ENCODE peak calls at places on chromosomes 2 and 18, in seven cellular contexts. E, R, V, H, C, A and P are unnamed samples.

GRCh38 chr2:218021536-218022071 is 18.8 kb upstream of the TNS1 start:
- DNase-seq in C (no peak), A (no peak), R (no peak), E (no peak), V (no peak), H (peak), P (no peak)

GRCh38 chr2:130376433-130377293 is 20.8 kb downstream of the PTPN18 start:
- DNase-seq in R (no peak), H (no peak), A (no peak), C (peak), E (no peak), V (no peak), P (no peak)

GRCh38 chr2:26758790-26759321 is 5.2 kb upstream of the SLC35F6 start:
- DNase-seq in H (no peak), E (no peak), R (no peak), A (no peak), V (no peak), C (no peak), P (no peak)

GRCh38 chr2:176395273-176395854 is 126.1 kb downstream of the MTX2 start:
- DNase-seq in R (no peak), A (no peak), E (no peak), H (no peak), V (no peak), C (no peak), P (no peak)

GRCh38 chr2:174004900-174005605 is 39.9 kb upstream of the SP3 start:
- DNase-seq in H (peak), V (no peak), E (no peak), R (no peak), A (no peak), C (no peak), P (peak)

GRCh38 chr2:189629553-189630453 is 31.5 kb upstream of the ASNSD1 start:
- DNase-seq in R (no peak), A (no peak), H (no peak), V (no peak), C (no peak), E (no peak), P (no peak)

GRCh38 chr2:85908506-85908905 is 19.7 kb upstream of the ST3GAL5 start:
- DNase-seq in E (no peak), C (peak), V (no peak), A (no peak), R (no peak), H (no peak), P (no peak)

GRCh38 chr2:111972955-111973565 is 74.7 kb downstream of the MERTK start:
- DNase-seq in V (peak), C (no peak), A (no peak), E (no peak), H (no peak), R (no peak), P (no peak)

GRCh38 chr18:36365836-36366775 is 68.6 kb downstream of the FHOD3 start:
- DNase-seq in H (no peak), A (no peak), E (no peak), V (no peak), R (no peak), C (no peak), P (no peak)

GRCh38 chr2:171836151-171836910 is 57.7 kb downstream of the SLC25A12 start:
- DNase-seq in R (no peak), A (no peak), V (no peak), H (no peak), E (no peak), C (no peak), P (no peak)

GRCh38 chr18:51255694-51256093 is 58.2 kb upstream of the MEX3C start:
- DNase-seq in R (no peak), C (no peak), H (no peak), E (no peak), V (no peak), A (no peak), P (no peak)

GRCh38 chr18:46212398-46212797 is 108.2 kb downstream of the HAUS1 start:
- DNase-seq in C (no peak), R (no peak), H (no peak), V (no peak), E (no peak), A (no peak), P (no peak)

GRCh38 chr18:8948471-8949149 is 153.9 kb upstream of the NDUFV2 start:
- DNase-seq in H (no peak), R (no peak), C (no peak), E (no peak), A (peak), V (no peak), P (peak)

GRCh38 chr2:224687156-224687555 is 29.0 kb downstream of the CCDC195 start:
- DNase-seq in V (no peak), H (no peak), C (no peak), E (no peak), R (no peak), A (no peak), P (no peak)

GRCh38 chr2:28089486-28089885 is 199.0 kb downstream of the BABAM2 start:
- DNase-seq in H (no peak), V (no peak), C (no peak), R (no peak), E (no peak), A (no peak), P (no peak)

GRCh38 chr2:130769343-130769907 is 14.1 kb downstream of the AMER3 start:
- DNase-seq in R (no peak), C (no peak), V (no peak), H (no peak), A (no peak), E (no peak), P (no peak)

GRCh38 chr18:79901665-79902064 is 49.8 kb downstream of the SLC66A2 start:
- DNase-seq in R (peak), H (no peak), V (peak), E (no peak), A (no peak), C (no peak), P (no peak)

GRCh38 chr2:120989911-120990441 is 254.3 kb downstream of the GLI2 start:
- DNase-seq in H (no peak), C (no peak), A (no peak), E (no peak), R (no peak), V (no peak), P (no peak)

GRCh38 chr2:135899567-135899966 is 23.3 kb upstream of the MCM6 start:
- DNase-seq in C (peak), A (no peak), E (no peak), V (no peak), H (no peak), R (no peak), P (no peak)

GRCh38 chr2:173750831-173751230 is 214.3 kb downstream of the SP3 start:
- DNase-seq in V (no peak), A (no peak), E (no peak), R (no peak), C (no peak), H (no peak), P (no peak)

GRCh38 chr2:10924441-10924840 is 12.7 kb downstream of the KCNF1 start:
- DNase-seq in C (no peak), V (no peak), E (no peak), R (no peak), H (no peak), A (no peak), P (no peak)

GRCh38 chr2:226114436-226114835 is 685.2 kb downstream of the IRS1 start:
- DNase-seq in H (peak), E (no peak), C (peak), R (no peak), V (no peak), A (peak), P (no peak)

GRCh38 chr2:162114291-162114690 is 37.8 kb downstream of the GCG start:
- DNase-seq in E (no peak), V (no peak), R (no peak), C (no peak), H (no peak), A (no peak), P (no peak)

GRCh38 chr18:21933931-21934765 is 193.6 kb downstream of the MIB1 start:
- DNase-seq in E (no peak), A (no peak), C (no peak), R (no peak), H (no peak), V (no peak), P (no peak)

GRCh38 chr18:14914771-14915170 is 166.8 kb downstream of the ANKRD30B start:
- DNase-seq in C (no peak), A (no peak), H (no peak), R (no peak), V (no peak), E (no peak), P (no peak)

GRCh38 chr2:112480540-112481049 is 1.4 kb upstream of the TTL start:
- DNase-seq in A (peak), C (peak), V (peak), R (peak), H (no peak), E (no peak), P (no peak)

GRCh38 chr2:118148809-118149208 is 60.5 kb downstream of the INSIG2 start:
- DNase-seq in A (no peak), R (no peak), H (no peak), E (no peak), V (no peak), C (no peak), P (no peak)

GRCh38 chr2:23900133-23900926 is 26.6 kb downstream of the ATAD2B start:
- DNase-seq in R (no peak), A (peak), V (peak), C (no peak), H (no peak), E (no peak), P (peak)

GRCh38 chr18:58338961-58339722 is 289.7 kb downstream of the ALPK2 start:
- DNase-seq in C (no peak), R (peak), E (peak), H (no peak), A (no peak), V (no peak), P (no peak)

GRCh38 chr2:202043473-202043872 is 9.8 kb downstream of the FZD7 start:
- DNase-seq in E (no peak), V (no peak), H (no peak), A (no peak), C (no peak), R (no peak), P (no peak)

GRCh38 chr18:63031439-63031838 is 288.1 kb downstream of the BCL2 start:
- DNase-seq in C (no peak), V (no peak), R (no peak), A (no peak), E (no peak), H (no peak), P (no peak)

GRCh38 chr2:127594116-127594591 is 51.8 kb upstream of the GPR17 start:
- DNase-seq in C (no peak), V (peak), A (no peak), E (no peak), R (no peak), H (no peak), P (no peak)

GRCh38 chr2:238573916-238574315 is 147.2 kb downstream of the ASB1 start:
- DNase-seq in V (no peak), H (no peak), C (no peak), A (no peak), E (no peak), R (peak), P (no peak)

GRCh38 chr18:49617329-49617695 is 55.5 kb downstream of the LIPG start:
- DNase-seq in A (no peak), C (no peak), H (no peak), R (no peak), V (no peak), E (no peak), P (no peak)

GRCh38 chr2:96147593-96148201 is 2.5 kb upstream of the DUSP2 start:
- DNase-seq in V (peak), H (no peak), A (no peak), C (no peak), E (no peak), R (no peak), P (no peak)

GRCh38 chr2:112024246-112024645 is 30.8 kb upstream of the TMEM87B start:
- DNase-seq in A (no peak), H (no peak), V (no peak), C (no peak), R (no peak), E (no peak), P (no peak)

GRCh38 chr2:44532031-44532430 is 170.3 kb downstream of the CAMKMT start:
- DNase-seq in H (no peak), C (no peak), V (no peak), R (no peak), A (no peak), E (no peak), P (no peak)

GRCh38 chr2:43190305-43191052 is 35.9 kb downstream of the ZFP36L2 start:
- DNase-seq in H (no peak), A (no peak), R (no peak), C (no peak), V (peak), E (no peak), P (no peak)

DNA sequence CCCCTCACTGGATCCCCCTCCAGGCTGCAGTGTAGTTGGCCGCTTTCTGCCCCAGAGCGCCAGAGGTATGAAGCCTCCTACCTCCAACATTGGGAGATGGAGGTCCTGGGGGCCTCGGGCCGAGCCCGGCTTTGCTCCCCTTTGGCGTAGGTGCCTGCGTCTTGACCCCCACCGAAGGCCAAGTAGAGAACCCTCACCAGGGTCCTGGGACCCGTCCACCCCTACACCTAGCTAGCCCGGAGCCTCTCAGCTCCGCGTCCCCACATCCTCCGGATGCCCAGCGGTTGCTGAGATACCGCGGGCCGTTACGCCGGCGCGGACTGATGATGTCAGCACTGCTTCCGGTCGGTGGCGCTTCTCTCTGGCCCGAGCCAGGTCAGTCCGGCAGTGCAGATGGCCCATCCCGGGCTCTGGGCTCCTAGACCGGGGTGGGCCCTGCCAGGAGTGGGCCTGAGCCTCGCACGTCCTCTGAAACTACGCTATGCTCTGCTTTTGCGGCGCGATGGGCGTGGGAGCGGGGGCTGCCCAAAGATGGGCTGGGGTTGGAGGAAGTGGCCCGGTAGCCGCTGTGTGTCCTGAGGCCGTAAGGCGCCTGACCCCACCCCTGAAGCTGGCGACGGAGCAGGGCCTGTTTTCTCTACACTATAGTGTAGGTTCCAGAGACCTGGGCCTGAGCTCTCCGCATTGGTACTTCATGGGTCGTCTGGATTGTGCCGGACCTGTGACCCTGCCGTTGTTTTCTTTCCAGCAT is at the start of the genes GLB1L and STK16:
- DNase-seq in R (peak), C (peak), A (peak), V (peak), H (peak), E (peak), P (peak)
- TF ChIP-seq POLR2A in R (peak), C (no peak), A (peak), V (peak), H (no peak), E (peak), P (peak)

DNA sequence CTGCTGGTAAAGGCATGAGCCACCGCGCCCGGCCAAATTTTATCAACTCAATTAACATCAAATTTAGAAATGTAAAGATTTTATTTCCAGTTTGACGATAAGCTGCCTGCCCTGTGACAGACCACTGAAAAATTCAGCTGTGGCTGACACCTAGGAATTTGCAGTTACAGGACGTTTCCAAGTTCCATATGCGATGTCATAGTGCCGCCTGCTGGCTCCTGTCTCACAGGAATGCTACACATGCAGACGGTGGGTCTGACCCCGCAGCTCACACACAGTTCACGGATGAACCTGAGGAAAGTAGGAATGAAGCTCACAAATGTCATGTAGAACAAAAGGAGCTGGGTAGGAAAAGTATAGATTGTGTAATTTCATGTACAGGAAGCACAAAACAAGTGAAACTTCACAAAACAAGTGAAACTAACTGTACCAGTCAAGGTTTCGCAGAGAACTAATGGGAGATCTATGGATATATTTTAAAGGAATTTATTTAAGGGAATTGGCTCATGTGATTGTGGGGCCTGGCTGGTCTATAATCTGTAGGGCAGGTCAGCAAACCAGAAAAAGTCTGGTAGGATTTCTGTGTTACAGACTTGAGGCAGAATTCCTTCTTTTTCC is 13.2 kb upstream of the SEH1L start:
- DNase-seq in V (peak), A (peak), C (peak), R (peak), H (peak), E (peak), P (peak)
- TF ChIP-seq POLR2A in V (no peak), A (no peak), C (no peak), R (no peak), H (no peak), E (no peak), P (no peak)

GRCh38 chr18:812673-813404 is 797 bp upstream of the YES1 start:
- DNase-seq in R (peak), H (peak), A (peak), V (peak), C (peak), E (peak), P (peak)
- TF ChIP-seq POLR2A in R (peak), H (no peak), A (no peak), V (peak), C (no peak), E (no peak), P (no peak)

GRCh38 chr2:9205481-9205880 is 1.1 kb upstream of the ASAP2 start:
- DNase-seq in C (peak), R (no peak), V (no peak), H (no peak), E (no peak), A (no peak), P (no peak)

GRCh38 chr2:9204939-9205338 is 1.7 kb upstream of the ASAP2 start:
- DNase-seq in C (peak), A (no peak), E (no peak), H (no peak), R (no peak), V (no peak), P (no peak)

GRCh38 chr2:9206991-9207640 is 504 bp downstream of the ASAP2 start:
- DNase-seq in A (peak), H (peak), C (no peak), E (peak), V (peak), R (peak), P (no peak)

GRCh38 chr2:9207641-9208301 is 1.2 kb downstream of the ASAP2 start:
- DNase-seq in V (peak), H (no peak), R (peak), E (no peak), C (no peak), A (peak), P (no peak)

GRCh38 chr2:9205963-9206948 is at the start of gene ASAP2:
- DNase-seq in E (peak), R (peak), H (peak), V (peak), C (peak), A (peak), P (peak)
- TF ChIP-seq POLR2A in E (peak), R (peak), H (no peak), V (no peak), C (peak), A (peak), P (peak)

GRCh38 chr2:233421091-233421816 is 67.0 kb downstream of the DGKD start:
- DNase-seq in V (no peak), A (no peak), E (no peak), H (no peak), C (no peak), R (no peak), P (no peak)
- TF ChIP-seq POLR2A in V (no peak), A (no peak), E (no peak), H (no peak), C (no peak), R (no peak), P (no peak)

GRCh38 chr18:3248062-3248669 is 565 bp downstream of the MYL12A start:
- DNase-seq in C (no peak), V (peak), E (peak), A (no peak), H (peak), R (no peak), P (no peak)

GRCh38 chr18:3245185-3245564 is 2.4 kb upstream of the MYL12A start:
- DNase-seq in E (no peak), R (no peak), A (no peak), V (no peak), H (no peak), C (no peak), P (no peak)

GRCh38 chr18:3246636-3247242 is 862 bp upstream of the MYL12A start:
- DNase-seq in A (no peak), V (peak), E (peak), C (no peak), H (peak), R (peak), P (no peak)

GRCh38 chr18:3247243-3248061 is at the start of gene MYL12A:
- DNase-seq in E (peak), A (peak), C (peak), H (peak), R (peak), V (peak), P (peak)

GRCh38 chr18:3245853-3246635 is 1.6 kb upstream of the MYL12A start:
- DNase-seq in A (peak), E (peak), V (peak), C (peak), R (peak), H (peak), P (peak)
- TF ChIP-seq POLR2A in A (no peak), E (peak), V (no peak), C (peak), R (peak), H (no peak), P (no peak)

GRCh38 chr2:119364798-119365197 is 1.8 kb downstream of the C2orf76 start:
- DNase-seq in V (no peak), E (no peak), A (no peak), H (no peak), C (no peak), R (no peak), P (no peak)

GRCh38 chr2:119365436-119365835 is 1.2 kb downstream of the C2orf76 start:
- DNase-seq in R (peak), V (no peak), C (no peak), H (no peak), E (no peak), A (no peak), P (no peak)

GRCh38 chr2:119366161-119366648 is 429 bp downstream of the C2orf76 start:
- DNase-seq in A (no peak), E (no peak), V (peak), C (peak), R (peak), H (no peak), P (peak)

GRCh38 chr2:119367472-119368099 is 809 bp downstream of the DBI start:
- DNase-seq in H (peak), C (peak), V (peak), R (peak), A (peak), E (no peak), P (peak)

GRCh38 chr2:119366649-119367471 is at the start of the genes C2orf76 and DBI:
- DNase-seq in R (peak), E (peak), A (peak), C (peak), V (peak), H (peak), P (peak)
- TF ChIP-seq POLR2A in R (peak), E (peak), A (peak), C (peak), V (peak), H (peak), P (peak)